ENCODE peak calls at places on chromosome 1, in nine cellular contexts. One of them, this sample, is unnamed.

GRCh38 chr1:40384413-40384762 is 10.9 kb downstream of the SMAP2 start:
- DNase-seq in hepatocyte: no peak
- DNase-seq in dorsolateral prefrontal cortex: no peak
- DNase-seq in fibroblast of pulmonary artery: no peak
- DNase-seq in endodermal cell: no peak
- DNase-seq in HCT116: no peak
- DNase-seq in NB4: no peak
- DNase-seq in cardiac fibroblast: peak
- DNase-seq in epithelial cell of proximal tubule: no peak
- DNase-seq in this sample: no peak

GRCh38 chr1:21351898-21352297 is 61.6 kb upstream of the ECE1 start:
- DNase-seq in hepatocyte: no peak
- DNase-seq in dorsolateral prefrontal cortex: no peak
- DNase-seq in fibroblast of pulmonary artery: no peak
- DNase-seq in endodermal cell: no peak
- DNase-seq in HCT116: no peak
- DNase-seq in NB4: no peak
- DNase-seq in cardiac fibroblast: no peak
- DNase-seq in epithelial cell of proximal tubule: no peak
- DNase-seq in this sample: no peak

GRCh38 chr1:32754282-32755097 is 51.9 kb upstream of the SYNC start:
- DNase-seq in hepatocyte: peak
- DNase-seq in dorsolateral prefrontal cortex: no peak
- DNase-seq in fibroblast of pulmonary artery: peak
- DNase-seq in endodermal cell: peak
- DNase-seq in HCT116: no peak
- DNase-seq in NB4: no peak
- DNase-seq in cardiac fibroblast: peak
- DNase-seq in epithelial cell of proximal tubule: no peak
- DNase-seq in this sample: peak

GRCh38 chr1:87140831-87141540 is 187.7 kb upstream of the LMO4 start:
- DNase-seq in hepatocyte: no peak
- DNase-seq in dorsolateral prefrontal cortex: no peak
- DNase-seq in fibroblast of pulmonary artery: no peak
- DNase-seq in endodermal cell: no peak
- DNase-seq in HCT116: no peak
- DNase-seq in NB4: no peak
- DNase-seq in cardiac fibroblast: no peak
- DNase-seq in epithelial cell of proximal tubule: peak
- DNase-seq in this sample: peak

GRCh38 chr1:21378705-21379494 is 61.0 kb upstream of the NBPF3 start:
- DNase-seq in hepatocyte: peak
- DNase-seq in dorsolateral prefrontal cortex: no peak
- DNase-seq in fibroblast of pulmonary artery: no peak
- DNase-seq in endodermal cell: no peak
- DNase-seq in HCT116: no peak
- DNase-seq in NB4: no peak
- DNase-seq in cardiac fibroblast: no peak
- DNase-seq in epithelial cell of proximal tubule: peak
- DNase-seq in this sample: peak

GRCh38 chr1:235867903-235868469 is 1.3 kb upstream of the LYST start:
- DNase-seq in hepatocyte: no peak
- DNase-seq in dorsolateral prefrontal cortex: no peak
- DNase-seq in fibroblast of pulmonary artery: no peak
- DNase-seq in endodermal cell: no peak
- DNase-seq in HCT116: no peak
- DNase-seq in NB4: peak
- DNase-seq in cardiac fibroblast: no peak
- DNase-seq in epithelial cell of proximal tubule: no peak
- DNase-seq in this sample: no peak

GRCh38 chr1:44894591-44894990 is 51.5 kb upstream of the PTCH2 start:
- DNase-seq in hepatocyte: no peak
- DNase-seq in dorsolateral prefrontal cortex: no peak
- DNase-seq in fibroblast of pulmonary artery: peak
- DNase-seq in endodermal cell: no peak
- DNase-seq in HCT116: no peak
- DNase-seq in NB4: no peak
- DNase-seq in cardiac fibroblast: peak
- DNase-seq in epithelial cell of proximal tubule: no peak
- DNase-seq in this sample: peak

GRCh38 chr1:65166572-65167305 is 18.7 kb downstream of the AK4 start:
- DNase-seq in hepatocyte: no peak
- DNase-seq in dorsolateral prefrontal cortex: no peak
- DNase-seq in fibroblast of pulmonary artery: no peak
- DNase-seq in endodermal cell: no peak
- DNase-seq in HCT116: no peak
- DNase-seq in NB4: no peak
- DNase-seq in cardiac fibroblast: no peak
- DNase-seq in epithelial cell of proximal tubule: no peak
- DNase-seq in this sample: no peak

GRCh38 chr1:94012686-94013330 is 103.6 kb upstream of the GCLM start:
- DNase-seq in hepatocyte: no peak
- DNase-seq in dorsolateral prefrontal cortex: no peak
- DNase-seq in fibroblast of pulmonary artery: no peak
- DNase-seq in endodermal cell: peak
- DNase-seq in HCT116: no peak
- DNase-seq in NB4: no peak
- DNase-seq in cardiac fibroblast: no peak
- DNase-seq in epithelial cell of proximal tubule: no peak
- DNase-seq in this sample: no peak

GRCh38 chr1:94013331-94013925 is 104.2 kb upstream of the GCLM start:
- DNase-seq in hepatocyte: peak
- DNase-seq in dorsolateral prefrontal cortex: no peak
- DNase-seq in fibroblast of pulmonary artery: no peak
- DNase-seq in endodermal cell: no peak
- DNase-seq in HCT116: no peak
- DNase-seq in NB4: no peak
- DNase-seq in cardiac fibroblast: no peak
- DNase-seq in epithelial cell of proximal tubule: no peak
- DNase-seq in this sample: no peak

GRCh38 chr1:94011129-94011528 is 101.9 kb upstream of the GCLM start:
- DNase-seq in hepatocyte: no peak
- DNase-seq in dorsolateral prefrontal cortex: no peak
- DNase-seq in fibroblast of pulmonary artery: no peak
- DNase-seq in endodermal cell: no peak
- DNase-seq in HCT116: no peak
- DNase-seq in NB4: no peak
- DNase-seq in cardiac fibroblast: no peak
- DNase-seq in epithelial cell of proximal tubule: no peak
- DNase-seq in this sample: no peak

GRCh38 chr1:94014087-94014486 is 104.9 kb upstream of the GCLM start:
- DNase-seq in hepatocyte: no peak
- DNase-seq in dorsolateral prefrontal cortex: no peak
- DNase-seq in fibroblast of pulmonary artery: no peak
- DNase-seq in endodermal cell: no peak
- DNase-seq in HCT116: no peak
- DNase-seq in NB4: no peak
- DNase-seq in cardiac fibroblast: no peak
- DNase-seq in epithelial cell of proximal tubule: no peak
- DNase-seq in this sample: no peak

DNA sequence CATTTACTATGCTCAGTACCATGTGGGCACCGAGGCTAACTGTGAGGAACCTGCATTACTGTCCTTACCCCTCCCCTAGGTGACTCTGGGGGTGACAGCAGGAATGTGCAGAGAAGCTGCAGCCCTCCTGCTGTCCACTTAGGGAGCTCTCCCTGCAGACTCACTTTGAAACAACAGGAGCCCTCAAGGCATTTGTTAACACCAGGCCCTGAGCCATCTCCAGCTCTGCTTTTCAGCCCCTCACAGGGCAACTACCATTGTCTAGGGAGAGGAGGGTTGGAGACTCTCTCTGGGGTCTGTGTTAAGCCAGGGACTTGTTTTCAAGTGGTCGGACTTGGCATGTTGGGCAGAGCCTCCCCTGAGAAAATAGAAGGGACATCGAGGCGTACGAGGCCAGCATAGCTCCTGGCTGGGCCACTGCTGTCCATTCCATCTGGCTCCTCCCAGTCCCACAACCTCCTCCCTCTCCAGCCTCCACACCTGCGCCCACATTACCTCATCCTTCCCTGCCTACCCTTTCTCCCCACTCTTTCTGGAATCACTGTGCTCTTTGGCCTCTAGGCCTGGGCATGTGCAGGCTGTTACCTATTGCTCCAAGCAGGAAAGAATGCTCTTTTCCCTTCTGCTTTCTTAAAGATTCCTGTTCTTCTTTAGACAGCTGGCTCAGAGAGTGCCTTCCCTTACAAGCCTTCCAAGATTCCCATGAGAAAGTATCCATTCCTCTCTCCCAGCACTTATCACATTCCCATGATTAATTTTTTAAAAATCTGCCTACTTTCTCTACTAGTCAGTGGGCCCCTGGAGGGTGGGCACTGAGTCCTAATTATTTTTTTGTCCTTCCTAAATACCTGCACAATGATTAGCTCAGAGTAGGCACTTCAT is 102.7 kb upstream of the GCLM start:
- DNase-seq in hepatocyte: peak
- DNase-seq in dorsolateral prefrontal cortex: no peak
- DNase-seq in fibroblast of pulmonary artery: no peak
- DNase-seq in endodermal cell: peak
- DNase-seq in HCT116: no peak
- DNase-seq in NB4: no peak
- DNase-seq in cardiac fibroblast: no peak
- DNase-seq in epithelial cell of proximal tubule: no peak
- DNase-seq in this sample: peak
- TF ChIP-seq CTCF in hepatocyte: no peak
- TF ChIP-seq CTCF in dorsolateral prefrontal cortex: no peak
- TF ChIP-seq CTCF in fibroblast of pulmonary artery: no peak
- TF ChIP-seq CTCF in endodermal cell: no peak
- TF ChIP-seq CTCF in HCT116: no peak
- TF ChIP-seq CTCF in NB4: no peak
- TF ChIP-seq CTCF in cardiac fibroblast: no peak
- TF ChIP-seq CTCF in epithelial cell of proximal tubule: no peak
- TF ChIP-seq CTCF in this sample: no peak

GRCh38 chr1:201739054-201739453 is 89.9 kb upstream of the IPO9 start:
- DNase-seq in hepatocyte: no peak
- DNase-seq in dorsolateral prefrontal cortex: no peak
- DNase-seq in fibroblast of pulmonary artery: no peak
- DNase-seq in endodermal cell: no peak
- DNase-seq in HCT116: no peak
- DNase-seq in NB4: no peak
- DNase-seq in cardiac fibroblast: no peak
- DNase-seq in epithelial cell of proximal tubule: no peak
- DNase-seq in this sample: no peak

GRCh38 chr1:201739492-201740085 is 89.4 kb upstream of the IPO9 start:
- DNase-seq in hepatocyte: peak
- DNase-seq in dorsolateral prefrontal cortex: no peak
- DNase-seq in fibroblast of pulmonary artery: peak
- DNase-seq in endodermal cell: peak
- DNase-seq in HCT116: peak
- DNase-seq in NB4: peak
- DNase-seq in cardiac fibroblast: peak
- DNase-seq in epithelial cell of proximal tubule: no peak
- DNase-seq in this sample: peak

GRCh38 chr1:201740609-201741231 is 88.2 kb upstream of the IPO9 start:
- DNase-seq in hepatocyte: no peak
- DNase-seq in dorsolateral prefrontal cortex: no peak
- DNase-seq in fibroblast of pulmonary artery: no peak
- DNase-seq in endodermal cell: peak
- DNase-seq in HCT116: no peak
- DNase-seq in NB4: peak
- DNase-seq in cardiac fibroblast: no peak
- DNase-seq in epithelial cell of proximal tubule: no peak
- DNase-seq in this sample: no peak

GRCh38 chr1:201741763-201742342 is 87.1 kb upstream of the IPO9 start:
- DNase-seq in hepatocyte: no peak
- DNase-seq in dorsolateral prefrontal cortex: no peak
- DNase-seq in fibroblast of pulmonary artery: no peak
- DNase-seq in endodermal cell: no peak
- DNase-seq in HCT116: no peak
- DNase-seq in NB4: no peak
- DNase-seq in cardiac fibroblast: no peak
- DNase-seq in epithelial cell of proximal tubule: no peak
- DNase-seq in this sample: peak

GRCh38 chr1:201740086-201740541 is 88.8 kb upstream of the IPO9 start:
- DNase-seq in hepatocyte: peak
- DNase-seq in dorsolateral prefrontal cortex: no peak
- DNase-seq in fibroblast of pulmonary artery: no peak
- DNase-seq in endodermal cell: peak
- DNase-seq in HCT116: no peak
- DNase-seq in NB4: no peak
- DNase-seq in cardiac fibroblast: no peak
- DNase-seq in epithelial cell of proximal tubule: no peak
- DNase-seq in this sample: no peak
- H3K4me3 ChIP-seq in hepatocyte: peak
- H3K4me3 ChIP-seq in dorsolateral prefrontal cortex: peak
- H3K4me3 ChIP-seq in fibroblast of pulmonary artery: peak
- H3K4me3 ChIP-seq in endodermal cell: peak
- H3K4me3 ChIP-seq in HCT116: peak
- H3K4me3 ChIP-seq in NB4: no peak
- H3K4me3 ChIP-seq in cardiac fibroblast: peak
- H3K4me3 ChIP-seq in epithelial cell of proximal tubule: peak
- H3K4me3 ChIP-seq in this sample: peak

DNA sequence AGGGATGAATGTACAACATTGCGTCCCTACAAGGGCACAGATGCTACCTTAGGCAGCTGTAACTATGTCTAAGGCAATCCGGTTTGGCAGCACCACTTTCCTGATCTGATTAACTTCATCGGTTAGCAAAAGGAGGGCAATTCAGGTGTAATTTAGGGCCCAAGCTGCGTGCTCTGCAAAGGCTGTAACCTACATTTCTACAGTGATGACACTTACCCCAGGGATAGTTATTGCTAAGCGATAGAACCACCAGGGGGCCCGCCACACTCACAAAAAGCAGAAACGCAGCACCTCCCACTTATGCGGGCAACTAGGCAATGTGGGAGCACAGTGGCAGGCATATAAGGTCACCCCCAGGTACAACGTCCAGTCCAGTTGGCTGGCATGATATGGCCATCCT is 113.5 kb downstream of the GDAP2 start:
- DNase-seq in hepatocyte: no peak
- DNase-seq in dorsolateral prefrontal cortex: no peak
- DNase-seq in fibroblast of pulmonary artery: no peak
- DNase-seq in endodermal cell: no peak
- DNase-seq in HCT116: no peak
- DNase-seq in NB4: peak
- DNase-seq in cardiac fibroblast: no peak
- DNase-seq in epithelial cell of proximal tubule: no peak
- DNase-seq in this sample: no peak
- TF ChIP-seq CTCF in hepatocyte: no peak
- TF ChIP-seq CTCF in dorsolateral prefrontal cortex: no peak
- TF ChIP-seq CTCF in fibroblast of pulmonary artery: peak
- TF ChIP-seq CTCF in endodermal cell: peak
- TF ChIP-seq CTCF in HCT116: peak
- TF ChIP-seq CTCF in NB4: peak
- TF ChIP-seq CTCF in cardiac fibroblast: peak
- TF ChIP-seq CTCF in epithelial cell of proximal tubule: peak
- TF ChIP-seq CTCF in this sample: peak

GRCh38 chr1:67735806-67736627 is 51.0 kb downstream of the GADD45A start:
- DNase-seq in hepatocyte: peak
- DNase-seq in dorsolateral prefrontal cortex: peak
- DNase-seq in fibroblast of pulmonary artery: peak
- DNase-seq in endodermal cell: no peak
- DNase-seq in HCT116: peak
- DNase-seq in NB4: no peak
- DNase-seq in cardiac fibroblast: peak
- DNase-seq in epithelial cell of proximal tubule: peak
- DNase-seq in this sample: peak

GRCh38 chr1:67738401-67738800 is 53.4 kb downstream of the GADD45A start:
- DNase-seq in hepatocyte: no peak
- DNase-seq in dorsolateral prefrontal cortex: no peak
- DNase-seq in fibroblast of pulmonary artery: no peak
- DNase-seq in endodermal cell: no peak
- DNase-seq in HCT116: no peak
- DNase-seq in NB4: no peak
- DNase-seq in cardiac fibroblast: no peak
- DNase-seq in epithelial cell of proximal tubule: no peak
- DNase-seq in this sample: peak

GRCh38 chr1:67737875-67738274 is 52.9 kb downstream of the GADD45A start:
- DNase-seq in hepatocyte: no peak
- DNase-seq in dorsolateral prefrontal cortex: no peak
- DNase-seq in fibroblast of pulmonary artery: no peak
- DNase-seq in endodermal cell: no peak
- DNase-seq in HCT116: no peak
- DNase-seq in NB4: no peak
- DNase-seq in cardiac fibroblast: no peak
- DNase-seq in epithelial cell of proximal tubule: no peak
- DNase-seq in this sample: no peak

GRCh38 chr1:67735220-67735619 is 50.2 kb downstream of the GADD45A start:
- DNase-seq in hepatocyte: no peak
- DNase-seq in dorsolateral prefrontal cortex: no peak
- DNase-seq in fibroblast of pulmonary artery: peak
- DNase-seq in endodermal cell: no peak
- DNase-seq in HCT116: no peak
- DNase-seq in NB4: no peak
- DNase-seq in cardiac fibroblast: peak
- DNase-seq in epithelial cell of proximal tubule: no peak
- DNase-seq in this sample: no peak

DNA sequence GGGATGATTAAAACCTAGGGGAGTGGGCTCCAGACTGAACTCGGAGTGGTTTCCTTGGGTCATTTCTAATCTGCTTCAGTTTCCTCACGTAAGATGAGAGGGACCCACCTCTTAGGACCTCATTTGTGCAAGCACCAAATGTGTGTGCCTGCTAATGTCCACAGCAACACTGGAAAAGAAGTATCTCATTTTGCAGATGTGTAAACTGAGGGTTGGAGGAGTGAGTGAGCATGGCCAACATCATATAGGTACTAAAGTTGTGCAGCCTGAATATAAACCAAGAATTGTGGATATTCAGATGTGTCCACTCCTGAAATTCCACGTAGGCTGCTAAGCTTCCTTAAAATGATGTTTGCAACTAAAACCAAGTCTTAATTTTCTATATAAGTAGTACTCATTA is 51.7 kb downstream of the GADD45A start:
- DNase-seq in hepatocyte: no peak
- DNase-seq in dorsolateral prefrontal cortex: no peak
- DNase-seq in fibroblast of pulmonary artery: no peak
- DNase-seq in endodermal cell: no peak
- DNase-seq in HCT116: no peak
- DNase-seq in NB4: no peak
- DNase-seq in cardiac fibroblast: no peak
- DNase-seq in epithelial cell of proximal tubule: no peak
- DNase-seq in this sample: no peak
- H3K4me3 ChIP-seq in hepatocyte: no peak
- H3K4me3 ChIP-seq in dorsolateral prefrontal cortex: no peak
- H3K4me3 ChIP-seq in fibroblast of pulmonary artery: peak
- H3K4me3 ChIP-seq in endodermal cell: no peak
- H3K4me3 ChIP-seq in HCT116: peak
- H3K4me3 ChIP-seq in NB4: no peak
- H3K4me3 ChIP-seq in cardiac fibroblast: peak
- H3K4me3 ChIP-seq in epithelial cell of proximal tubule: peak
- H3K4me3 ChIP-seq in this sample: no peak

This sample was measured in bronchial epithelial cell.